ENCODE peak calls at places on chromosomes 11 and 22, in ten cellular contexts. S, L, N, T, U, P, O, Z, C and V are unnamed samples. For H3K27me3, the result is how much of the 10 kb centered on the place peaks cover.

GRCh38 chr11:57394203-57394602 is 3.8 kb upstream of the PRG2 start:
- DNase-seq in S (no peak), L (no peak), N (no peak), T (no peak), U (no peak), P (no peak), O (no peak), Z (no peak), C (no peak), V (no peak)

GRCh38 chr11:44589301-44589700 is 23.8 kb downstream of the CD82 start:
- DNase-seq in S (no peak), L (no peak), N (no peak), T (no peak), U (peak), P (peak), O (no peak), Z (no peak), C (no peak), V (no peak)

GRCh38 chr11:20865161-20865560 is 195.8 kb downstream of the NELL1 start:
- DNase-seq in S (no peak), L (no peak), N (no peak), T (no peak), U (no peak), P (no peak), O (no peak), Z (no peak), C (no peak), V (no peak)

GRCh38 chr11:61828629-61829407 is 718 bp downstream of the FADS2 start:
- DNase-seq in S (no peak), L (peak), N (no peak), T (no peak), U (peak), P (no peak), O (peak), Z (no peak), C (peak), V (peak)

GRCh38 chr22:24894998-24895397 is 51.5 kb downstream of the LHFPL7 start:
- DNase-seq in S (no peak), L (peak), N (no peak), T (no peak), U (peak), P (no peak), O (no peak), Z (no peak), C (peak), V (peak)

GRCh38 chr22:44764373-44764772 is 12.0 kb downstream of the ARHGAP8 start:
- DNase-seq in S (no peak), L (peak), N (no peak), T (no peak), U (no peak), P (no peak), O (no peak), Z (no peak), C (no peak), V (no peak)

GRCh38 chr11:22192289-22192641 is 620 bp upstream of the ANO5 start:
- DNase-seq in S (no peak), L (peak), N (no peak), T (no peak), U (no peak), P (no peak), O (no peak), Z (no peak), C (peak), V (no peak)

GRCh38 chr11:115985896-115986295 is 481.7 kb upstream of the CADM1 start:
- DNase-seq in S (no peak), L (no peak), N (no peak), T (no peak), U (no peak), P (no peak), O (no peak), Z (no peak), C (no peak), V (no peak)

GRCh38 chr11:1373536-1374214 is 16.1 kb upstream of the BRSK2 start:
- DNase-seq in S (no peak), L (peak), N (no peak), T (no peak), U (no peak), P (no peak), O (no peak), Z (no peak), C (no peak), V (no peak)

GRCh38 chr22:50296658-50297490 is 10.6 kb downstream of the PLXNB2 start:
- DNase-seq in S (no peak), L (no peak), N (no peak), T (no peak), U (no peak), P (no peak), O (no peak), Z (no peak), C (no peak), V (no peak)

GRCh38 chr11:60840711-60841430 is 1.0 kb upstream of the CCDC86 start:
- DNase-seq in S (no peak), L (no peak), N (no peak), T (no peak), U (peak), P (peak), O (no peak), Z (no peak), C (no peak), V (no peak)

GRCh38 chr11:79220171-79220570 is 220.7 kb downstream of the TENM4 start:
- DNase-seq in S (no peak), L (no peak), N (no peak), T (no peak), U (no peak), P (no peak), O (no peak), Z (no peak), C (no peak), V (no peak)

GRCh38 chr11:36452231-36452630 is 57.8 kb downstream of the TRAF6 start:
- DNase-seq in S (no peak), L (no peak), N (no peak), T (no peak), U (peak), P (no peak), O (no peak), Z (no peak), C (no peak), V (no peak)

GRCh38 chr11:119359365-119360229 is 13.1 kb upstream of the MFRP start:
- DNase-seq in S (no peak), L (no peak), N (no peak), T (no peak), U (no peak), P (no peak), O (peak), Z (no peak), C (peak), V (no peak)

GRCh38 chr22:19844423-19845368 is 10.0 kb downstream of the GNB1L start:
- DNase-seq in S (no peak), L (peak), N (no peak), T (no peak), U (peak), P (no peak), O (no peak), Z (no peak), C (peak), V (no peak)

GRCh38 chr11:57637626-57638004 is 12.1 kb downstream of the YPEL4 start:
- DNase-seq in S (no peak), L (peak), N (no peak), T (no peak), U (peak), P (no peak), O (no peak), Z (no peak), C (no peak), V (no peak)

GRCh38 chr22:41725510-41726110 is 26.3 kb downstream of the MEI1 start:
- DNase-seq in S (peak), L (no peak), N (no peak), T (no peak), U (peak), P (no peak), O (no peak), Z (no peak), C (no peak), V (no peak)

GRCh38 chr11:78929092-78929905 is 354.6 kb upstream of the NARS2 start:
- DNase-seq in S (no peak), L (peak), N (no peak), T (no peak), U (no peak), P (no peak), O (no peak), Z (no peak), C (no peak), V (no peak)

GRCh38 chr11:66818231-66818955 is 24.8 kb upstream of the RCE1 start:
- DNase-seq in S (no peak), L (no peak), N (no peak), T (no peak), U (no peak), P (no peak), O (no peak), Z (no peak), C (no peak), V (no peak)

GRCh38 chr11:123183391-123184099 is 11.5 kb downstream of the CLMP start:
- DNase-seq in S (no peak), L (no peak), N (no peak), T (no peak), U (no peak), P (no peak), O (no peak), Z (no peak), C (no peak), V (no peak)

GRCh38 chr11:110908401-110909106 is 196.3 kb upstream of the ARHGAP20 start:
- DNase-seq in S (no peak), L (no peak), N (no peak), T (no peak), U (peak), P (peak), O (no peak), Z (no peak), C (no peak), V (no peak)

GRCh38 chr11:106076421-106076922 is 675 bp downstream of the KBTBD3 start:
- DNase-seq in S (no peak), L (no peak), N (no peak), T (no peak), U (no peak), P (no peak), O (peak), Z (peak), C (peak), V (no peak)

GRCh38 chr11:116793476-116794096 is 1.9 kb upstream of the APOA5 start:
- DNase-seq in S (no peak), L (no peak), N (no peak), T (no peak), U (no peak), P (no peak), O (no peak), Z (no peak), C (no peak), V (no peak)

GRCh38 chr11:124672531-124673215 is 866 bp downstream of the SIAE start:
- DNase-seq in S (no peak), L (no peak), N (no peak), T (no peak), U (no peak), P (no peak), O (no peak), Z (no peak), C (no peak), V (no peak)

GRCh38 chr22:33163815-33164214 is 105.6 kb upstream of the SYN3 start:
- DNase-seq in S (no peak), L (peak), N (no peak), T (no peak), U (no peak), P (no peak), O (no peak), Z (no peak), C (no peak), V (no peak)

DNA sequence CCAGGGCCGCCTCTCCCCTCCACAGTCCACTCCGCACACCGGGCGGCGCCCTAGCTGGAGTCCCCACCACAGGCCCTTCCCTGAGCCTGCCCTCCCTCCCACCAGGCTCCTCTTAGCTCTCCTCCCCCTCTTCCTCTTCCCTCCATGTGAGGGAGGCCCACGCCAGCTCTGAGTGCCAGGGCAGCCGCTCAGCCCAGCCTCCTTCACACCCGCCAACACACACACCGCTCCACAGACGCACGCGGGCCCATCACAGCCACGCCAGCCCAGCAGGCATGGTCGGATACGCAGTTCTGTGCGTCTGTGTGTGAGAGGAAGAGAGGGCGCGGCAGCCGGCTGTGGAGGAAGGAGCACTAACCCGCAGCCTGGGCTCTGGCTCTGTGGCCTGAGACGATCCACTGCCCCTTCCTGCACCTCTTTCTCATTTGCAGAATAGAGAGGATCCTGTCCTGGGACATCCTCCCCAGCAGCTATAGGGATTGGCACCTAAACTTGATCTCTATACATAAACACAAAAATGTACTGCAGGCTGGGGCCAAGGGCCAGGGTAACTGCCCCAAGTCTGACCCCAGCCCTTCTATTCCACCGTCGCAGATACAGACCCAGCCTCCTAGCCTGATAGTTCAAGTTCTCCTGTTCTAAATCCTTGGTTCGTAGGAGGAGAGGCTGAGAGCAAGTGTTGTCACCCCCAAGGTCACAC is 3.5 kb downstream of the CHRM4 start:
- DNase-seq in S (no peak), L (peak), N (no peak), T (no peak), U (no peak), P (no peak), O (no peak), Z (no peak), C (no peak), V (no peak)
- H3K27me3 ChIP-seq in S (under half), L (under half), N (half or more), T (under half), U (half or more), P (under half), O (under half), Z (under half), C (under half), V (under half)

DNA sequence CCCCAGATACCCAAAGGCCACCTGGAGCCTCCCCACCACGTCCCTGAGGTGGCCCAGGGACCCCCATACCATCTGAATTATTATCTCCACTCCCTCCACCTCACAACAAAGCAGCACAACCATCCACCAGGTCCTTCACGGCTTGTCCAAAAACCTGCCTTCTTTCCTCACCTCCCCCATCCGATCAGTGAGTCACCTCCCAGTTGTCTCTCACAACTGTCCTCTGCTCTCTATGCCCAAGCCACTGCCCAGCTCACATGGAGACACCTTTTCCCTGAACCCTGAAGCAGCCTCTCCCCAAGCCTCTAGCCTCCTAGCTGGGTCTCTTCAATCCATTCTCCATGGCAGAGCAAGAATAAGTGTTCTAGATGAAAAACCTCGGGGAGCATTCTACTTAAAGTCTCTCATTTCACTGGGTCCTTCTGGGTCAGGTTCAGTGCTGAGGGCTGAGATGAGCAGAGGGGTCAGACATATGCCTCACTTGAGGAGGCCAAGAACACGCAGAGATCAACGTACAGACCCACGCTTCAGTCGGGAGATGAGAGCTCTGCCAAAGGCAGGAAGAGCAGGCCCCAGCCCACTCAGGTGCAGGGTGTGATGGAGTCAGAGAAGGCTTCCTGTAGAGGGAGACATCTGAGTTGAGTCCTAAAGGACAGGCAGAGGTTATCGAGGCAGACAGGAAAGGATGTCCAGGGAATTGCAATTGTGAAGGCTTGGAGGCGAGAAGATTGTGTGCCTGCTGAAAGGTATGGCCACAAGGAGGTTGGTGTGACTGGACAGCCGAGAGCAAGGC is 74.7 kb downstream of the PDE2A start:
- DNase-seq in S (no peak), L (no peak), N (no peak), T (no peak), U (peak), P (no peak), O (peak), Z (no peak), C (no peak), V (no peak)
- H3K27me3 ChIP-seq in S (under half), L (under half), N (under half), T (under half), U (half or more), P (under half), O (under half), Z (under half), C (under half), V (under half)

GRCh38 chr22:49289822-49290221 is 537.9 kb downstream of the BRD1 start:
- DNase-seq in S (no peak), L (no peak), N (no peak), T (no peak), U (no peak), P (no peak), O (no peak), Z (no peak), C (no peak), V (no peak)
- H3K27me3 ChIP-seq in S (under half), L (under half), N (under half), T (under half), U (under half), P (under half), O (under half), Z (under half), C (under half), V (under half)

DNA sequence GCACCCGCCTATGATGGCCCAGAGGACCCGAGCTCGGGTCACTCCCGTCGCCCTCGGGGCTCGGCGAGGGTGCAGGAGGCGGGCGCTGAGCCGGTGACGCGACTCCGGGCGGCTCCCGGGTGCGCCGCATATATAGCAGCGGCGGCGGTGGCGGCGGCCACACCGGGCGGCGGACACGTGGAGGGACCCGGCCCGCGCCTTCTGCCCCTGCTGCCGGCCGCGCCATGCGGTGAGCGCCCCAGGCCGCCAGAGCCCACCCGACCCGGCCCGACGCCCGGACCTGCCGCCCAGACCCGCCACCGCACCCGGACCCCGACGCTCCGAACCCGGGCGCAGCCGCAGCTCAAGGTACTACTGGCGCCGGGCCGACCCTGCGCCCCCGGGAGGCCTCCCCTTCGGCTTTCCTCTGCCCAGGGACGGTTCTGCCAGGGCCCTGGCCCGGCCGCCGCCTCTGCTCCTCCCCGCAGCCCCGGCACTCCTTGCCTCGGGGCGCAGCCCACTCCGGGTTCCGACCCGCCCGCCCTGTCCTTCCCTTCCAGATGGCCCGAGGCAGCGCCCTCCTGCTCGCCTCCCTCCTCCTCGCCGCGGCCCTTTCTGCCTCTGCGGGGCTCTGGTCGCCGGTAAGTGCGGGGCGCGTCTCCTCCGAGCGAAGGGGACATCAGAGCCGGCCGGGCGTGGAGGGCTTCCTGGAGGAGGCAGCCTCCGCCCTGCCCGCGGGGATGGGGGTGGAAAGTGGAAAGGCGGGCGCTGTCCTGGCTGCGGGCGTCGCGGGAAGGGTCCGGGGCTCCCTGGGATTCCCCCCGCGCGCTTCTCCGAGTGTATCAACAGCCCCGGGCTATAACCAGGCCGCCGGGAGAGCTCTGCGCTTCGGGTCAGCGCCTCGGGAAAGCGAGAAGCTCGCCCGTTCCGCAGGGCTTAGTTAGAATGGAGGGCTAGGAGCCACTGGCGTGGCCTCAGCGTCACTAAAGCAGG is at the start of gene GAL:
- DNase-seq in S (peak), L (peak), N (no peak), T (no peak), U (peak), P (no peak), O (no peak), Z (no peak), C (no peak), V (no peak)
- H3K27me3 ChIP-seq in S (under half), L (under half), N (under half), T (under half), U (half or more), P (under half), O (under half), Z (under half), C (under half), V (under half)

GRCh38 chr22:36722055-36722454 is 18.5 kb upstream of the CACNG2 start:
- DNase-seq in S (no peak), L (no peak), N (no peak), T (no peak), U (no peak), P (no peak), O (no peak), Z (no peak), C (no peak), V (no peak)
- H3K27me3 ChIP-seq in S (under half), L (under half), N (under half), T (under half), U (half or more), P (under half), O (under half), Z (under half), C (under half), V (under half)

DNA sequence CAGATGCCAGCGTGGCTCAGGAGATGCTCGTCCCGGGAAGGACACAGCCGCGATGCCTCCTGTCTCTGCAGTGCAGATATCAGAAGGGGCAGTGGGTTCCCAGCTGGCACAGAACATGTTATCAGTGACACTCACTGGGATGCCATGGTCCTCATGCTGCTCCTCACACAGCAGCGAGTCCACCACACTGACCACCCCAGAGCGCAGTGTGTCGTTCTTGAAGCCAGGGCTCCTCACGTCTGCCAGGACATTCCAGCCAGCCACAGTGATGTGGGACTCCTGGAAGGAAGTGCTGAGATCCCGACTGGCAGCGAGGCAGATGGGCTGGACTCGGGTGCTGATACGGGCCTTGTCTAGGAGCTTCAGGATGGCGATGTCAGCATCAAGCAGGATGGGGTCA is 13.1 kb upstream of the SLC1A2 start:
- DNase-seq in S (no peak), L (no peak), N (no peak), T (no peak), U (no peak), P (no peak), O (no peak), Z (no peak), C (no peak), V (no peak)
- H3K27me3 ChIP-seq in S (under half), L (under half), N (under half), T (under half), U (under half), P (under half), O (under half), Z (under half), C (under half), V (under half)

DNA sequence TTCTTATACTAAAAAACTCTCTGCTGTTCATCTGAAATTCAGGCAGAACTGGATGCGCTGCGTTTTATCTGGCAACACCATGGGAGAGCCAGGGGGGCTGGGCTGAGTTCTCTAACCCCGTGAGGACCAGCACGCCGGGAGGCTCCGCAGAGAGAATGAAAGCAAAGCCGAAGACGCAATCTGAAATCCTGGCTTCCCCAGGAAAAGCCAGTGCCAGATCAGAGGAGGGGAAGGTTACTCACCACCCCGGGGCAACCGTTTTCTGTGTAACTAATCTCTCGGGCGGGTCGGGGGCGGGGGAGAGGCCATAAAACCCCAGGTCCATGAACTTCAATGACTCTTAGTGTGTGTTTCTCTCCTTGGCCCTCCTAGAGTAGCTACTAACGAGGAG is 99.4 kb downstream of the SHANK2 start:
- DNase-seq in S (no peak), L (peak), N (no peak), T (no peak), U (peak), P (no peak), O (no peak), Z (no peak), C (peak), V (peak)
- H3K27me3 ChIP-seq in S (under half), L (under half), N (under half), T (under half), U (under half), P (under half), O (under half), Z (under half), C (under half), V (under half)